ENCODE peak calls at places on chromosomes 4 and X, in five cellular contexts. One of them, this sample, is unnamed. For H3K4me1, the result is how much of the 10 kb centered on the place peaks cover.

GRCh38 chrX:1380672-1381233 is 11.2 kb downstream of the SLC25A6 start:
- DNase-seq in left ventricle myocardium inferior: no peak
- DNase-seq in suprapubic skin: no peak
- DNase-seq in A549: no peak
- DNase-seq in right cardiac atrium: peak
- DNase-seq in this sample: no peak

GRCh38 chr4:181966084-181966483 is 277.1 kb upstream of the TENM3 start:
- DNase-seq in A549: no peak
- DNase-seq in left ventricle myocardium inferior: no peak
- DNase-seq in suprapubic skin: no peak
- DNase-seq in right cardiac atrium: no peak
- DNase-seq in this sample: no peak

GRCh38 chr4:144507309-144508101 is 138.5 kb upstream of the HHIP start:
- DNase-seq in A549: no peak
- DNase-seq in suprapubic skin: no peak
- DNase-seq in right cardiac atrium: no peak
- DNase-seq in left ventricle myocardium inferior: no peak
- DNase-seq in this sample: no peak

GRCh38 chr4:125789018-125789417 is 474.3 kb downstream of the FAT4 start:
- DNase-seq in suprapubic skin: no peak
- DNase-seq in right cardiac atrium: no peak
- DNase-seq in left ventricle myocardium inferior: no peak
- DNase-seq in A549: no peak
- DNase-seq in this sample: no peak

GRCh38 chr4:14196141-14196540 is 568.6 kb upstream of the BOD1L1 start:
- DNase-seq in left ventricle myocardium inferior: peak
- DNase-seq in right cardiac atrium: peak
- DNase-seq in A549: no peak
- DNase-seq in suprapubic skin: no peak
- DNase-seq in this sample: peak

GRCh38 chr4:2482693-2483092 is 13.8 kb downstream of the RNF4 start:
- DNase-seq in right cardiac atrium: peak
- DNase-seq in A549: no peak
- DNase-seq in suprapubic skin: no peak
- DNase-seq in left ventricle myocardium inferior: peak
- DNase-seq in this sample: peak

GRCh38 chr4:8756816-8757215 is 114.8 kb downstream of the HMX1 start:
- DNase-seq in suprapubic skin: peak
- DNase-seq in left ventricle myocardium inferior: no peak
- DNase-seq in A549: no peak
- DNase-seq in right cardiac atrium: no peak
- DNase-seq in this sample: no peak

GRCh38 chr4:1593458-1593857 is 90.7 kb downstream of the FAM53A start:
- DNase-seq in right cardiac atrium: no peak
- DNase-seq in left ventricle myocardium inferior: no peak
- DNase-seq in A549: no peak
- DNase-seq in suprapubic skin: peak
- DNase-seq in this sample: no peak

GRCh38 chr4:170243662-170244288 is 154.0 kb upstream of the AADAT start:
- DNase-seq in A549: no peak
- DNase-seq in left ventricle myocardium inferior: no peak
- DNase-seq in suprapubic skin: no peak
- DNase-seq in right cardiac atrium: no peak
- DNase-seq in this sample: no peak

GRCh38 chrX:140274761-140275525 is 229.9 kb downstream of the SOX3 start:
- DNase-seq in suprapubic skin: no peak
- DNase-seq in A549: no peak
- DNase-seq in left ventricle myocardium inferior: no peak
- DNase-seq in right cardiac atrium: no peak
- DNase-seq in this sample: no peak

GRCh38 chrX:72532371-72532770 is 40.3 kb downstream of the HDAC8 start:
- DNase-seq in suprapubic skin: no peak
- DNase-seq in right cardiac atrium: no peak
- DNase-seq in left ventricle myocardium inferior: no peak
- DNase-seq in A549: no peak
- DNase-seq in this sample: no peak

GRCh38 chrX:51956441-51956840 is 63.0 kb downstream of the MAGED1 start:
- DNase-seq in right cardiac atrium: no peak
- DNase-seq in left ventricle myocardium inferior: no peak
- DNase-seq in suprapubic skin: no peak
- DNase-seq in A549: no peak
- DNase-seq in this sample: no peak

GRCh38 chr4:7193040-7193958 is 961 bp downstream of the SORCS2 start:
- DNase-seq in right cardiac atrium: peak
- DNase-seq in suprapubic skin: peak
- DNase-seq in A549: no peak
- DNase-seq in left ventricle myocardium inferior: no peak
- DNase-seq in this sample: no peak

GRCh38 chrX:153727108-153727931 is 2.7 kb downstream of the ABCD1 start:
- DNase-seq in suprapubic skin: no peak
- DNase-seq in right cardiac atrium: peak
- DNase-seq in left ventricle myocardium inferior: peak
- DNase-seq in A549: no peak
- DNase-seq in this sample: peak

GRCh38 chrX:13652256-13653021 is 502 bp upstream of the TCEANC start:
- DNase-seq in A549: peak
- DNase-seq in left ventricle myocardium inferior: no peak
- DNase-seq in right cardiac atrium: no peak
- DNase-seq in suprapubic skin: no peak
- DNase-seq in this sample: no peak

GRCh38 chrX:19958530-19959486 is 32.1 kb downstream of the BCLAF3 start:
- DNase-seq in right cardiac atrium: no peak
- DNase-seq in left ventricle myocardium inferior: no peak
- DNase-seq in A549: no peak
- DNase-seq in suprapubic skin: no peak
- DNase-seq in this sample: no peak

DNA sequence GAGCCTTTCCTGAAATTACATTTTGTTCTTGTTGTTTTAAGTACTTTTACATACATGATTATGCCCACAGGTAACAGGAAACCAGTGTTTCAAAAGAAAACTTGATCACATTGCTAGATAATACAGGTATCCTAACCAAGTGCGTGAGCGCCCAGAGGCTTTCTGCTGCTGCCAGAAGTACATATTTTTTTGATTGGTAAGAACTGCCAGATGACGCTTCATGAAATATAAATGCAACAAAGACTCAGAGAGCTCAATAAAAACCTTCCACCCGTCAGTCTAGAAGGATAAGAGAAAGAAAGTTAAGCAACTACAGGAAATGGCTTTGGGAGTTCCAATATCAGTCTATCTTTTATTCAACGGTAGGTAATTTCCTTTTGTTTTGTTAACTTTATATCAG is at the start of gene EPGN:
- DNase-seq in A549: no peak
- DNase-seq in left ventricle myocardium inferior: no peak
- DNase-seq in right cardiac atrium: no peak
- DNase-seq in suprapubic skin: no peak
- DNase-seq in this sample: no peak
- H3K4me3 ChIP-seq in A549: no peak
- H3K4me3 ChIP-seq in left ventricle myocardium inferior: no peak
- H3K4me3 ChIP-seq in right cardiac atrium: no peak
- H3K4me3 ChIP-seq in suprapubic skin: no peak
- H3K4me3 ChIP-seq in this sample: no peak

DNA sequence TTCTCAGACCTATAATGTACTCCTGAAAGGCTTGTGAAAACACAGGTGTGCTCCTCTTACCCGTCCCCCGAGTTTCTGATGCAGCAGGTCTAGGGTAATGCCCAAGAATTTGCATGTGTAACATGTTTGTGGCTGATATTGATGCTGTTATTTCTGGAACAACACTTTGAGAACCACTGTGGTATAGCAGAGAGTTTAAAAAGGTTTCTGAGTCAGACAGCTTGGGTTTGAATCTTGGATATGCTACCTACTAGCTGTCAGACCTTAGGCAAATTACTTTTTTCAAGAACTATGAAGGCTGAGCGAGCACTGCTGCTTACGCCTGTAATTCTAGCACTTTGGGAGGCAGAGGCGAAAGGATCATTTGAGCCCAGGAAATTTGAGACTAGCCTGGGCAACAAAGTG is 4.9 kb downstream of the AFF1 start:
- DNase-seq in A549: no peak
- DNase-seq in suprapubic skin: no peak
- DNase-seq in left ventricle myocardium inferior: no peak
- DNase-seq in right cardiac atrium: no peak
- DNase-seq in this sample: no peak
- H3K27ac ChIP-seq in A549: peak
- H3K27ac ChIP-seq in suprapubic skin: peak
- H3K27ac ChIP-seq in left ventricle myocardium inferior: peak
- H3K27ac ChIP-seq in right cardiac atrium: peak
- H3K27ac ChIP-seq in this sample: no peak

DNA sequence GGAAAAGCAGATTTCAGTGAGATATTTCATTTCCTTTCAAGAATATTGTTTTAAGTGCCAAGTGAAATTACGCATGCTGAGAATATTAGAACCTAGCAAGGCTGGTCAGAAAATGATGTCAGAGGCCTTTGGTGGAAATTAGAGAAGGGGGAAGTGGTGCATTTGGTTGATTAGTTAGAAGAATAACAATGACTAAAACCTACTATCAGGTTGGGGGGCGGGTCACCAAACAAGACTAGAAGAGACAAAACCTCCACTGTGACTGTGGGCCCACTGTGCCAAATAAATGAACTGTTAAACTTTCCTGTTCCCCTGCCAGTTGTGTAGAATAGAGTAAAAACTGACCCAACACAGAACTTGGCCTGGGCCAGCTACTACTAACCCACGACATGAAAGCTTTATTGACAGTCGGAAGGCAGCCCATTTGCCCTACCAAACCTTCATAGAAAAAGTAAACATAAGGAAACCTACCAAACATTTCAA is 2.9 kb downstream of the RAPGEF2 start:
- DNase-seq in suprapubic skin: no peak
- DNase-seq in left ventricle myocardium inferior: no peak
- DNase-seq in right cardiac atrium: no peak
- DNase-seq in A549: no peak
- DNase-seq in this sample: no peak
- H3K4me1 ChIP-seq in suprapubic skin: under half
- H3K4me1 ChIP-seq in left ventricle myocardium inferior: half or more
- H3K4me1 ChIP-seq in right cardiac atrium: under half
- H3K4me1 ChIP-seq in A549: under half
- H3K4me1 ChIP-seq in this sample: under half

DNA sequence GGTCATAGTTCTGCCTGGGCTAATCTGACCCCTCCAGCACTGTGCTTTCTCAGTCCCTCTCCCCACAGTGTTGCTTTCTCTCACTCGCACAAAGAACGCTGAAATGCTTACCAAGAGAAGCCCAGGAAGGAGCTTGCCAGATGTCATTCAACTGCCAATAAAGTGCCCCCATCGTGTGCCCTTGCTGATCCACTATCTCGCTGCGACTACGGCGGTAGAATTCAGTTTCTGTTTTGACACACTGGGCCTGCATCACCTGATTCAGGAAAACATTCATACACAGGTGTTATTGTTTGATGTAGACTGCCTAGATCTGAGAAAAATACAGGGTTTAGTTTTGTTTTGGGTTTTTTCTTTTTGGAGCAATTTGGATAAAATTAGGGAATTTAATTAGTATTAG is 121.2 kb downstream of the MANBA start:
- DNase-seq in A549: no peak
- DNase-seq in right cardiac atrium: no peak
- DNase-seq in suprapubic skin: no peak
- DNase-seq in left ventricle myocardium inferior: no peak
- DNase-seq in this sample: no peak
- H3K4me3 ChIP-seq in A549: no peak
- H3K4me3 ChIP-seq in right cardiac atrium: no peak
- H3K4me3 ChIP-seq in suprapubic skin: no peak
- H3K4me3 ChIP-seq in left ventricle myocardium inferior: no peak
- H3K4me3 ChIP-seq in this sample: no peak

DNA sequence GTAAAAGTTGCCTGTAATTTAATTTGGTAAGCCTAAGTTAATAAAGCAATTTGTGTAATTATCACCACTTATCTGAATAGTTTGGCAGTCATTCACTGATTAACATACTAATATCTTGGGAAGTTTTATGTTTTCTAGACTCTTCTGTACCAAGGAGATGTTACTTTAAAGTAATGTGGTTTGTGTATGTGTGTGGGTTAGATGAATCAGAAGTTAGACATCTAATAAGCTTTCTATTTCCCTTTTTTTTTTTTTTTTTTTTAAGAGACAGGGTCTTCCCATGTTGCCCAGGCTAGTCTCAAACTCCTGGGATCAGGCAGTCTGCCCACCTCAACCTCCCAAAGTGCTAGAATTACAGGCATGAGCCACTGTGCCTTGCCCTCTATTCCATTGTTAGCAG is 5.3 kb downstream of the SLAIN2 start:
- DNase-seq in left ventricle myocardium inferior: no peak
- DNase-seq in suprapubic skin: no peak
- DNase-seq in A549: no peak
- DNase-seq in right cardiac atrium: no peak
- DNase-seq in this sample: no peak
- H3K27ac ChIP-seq in left ventricle myocardium inferior: no peak
- H3K27ac ChIP-seq in suprapubic skin: no peak
- H3K27ac ChIP-seq in A549: no peak
- H3K27ac ChIP-seq in right cardiac atrium: no peak
- H3K27ac ChIP-seq in this sample: no peak

DNA sequence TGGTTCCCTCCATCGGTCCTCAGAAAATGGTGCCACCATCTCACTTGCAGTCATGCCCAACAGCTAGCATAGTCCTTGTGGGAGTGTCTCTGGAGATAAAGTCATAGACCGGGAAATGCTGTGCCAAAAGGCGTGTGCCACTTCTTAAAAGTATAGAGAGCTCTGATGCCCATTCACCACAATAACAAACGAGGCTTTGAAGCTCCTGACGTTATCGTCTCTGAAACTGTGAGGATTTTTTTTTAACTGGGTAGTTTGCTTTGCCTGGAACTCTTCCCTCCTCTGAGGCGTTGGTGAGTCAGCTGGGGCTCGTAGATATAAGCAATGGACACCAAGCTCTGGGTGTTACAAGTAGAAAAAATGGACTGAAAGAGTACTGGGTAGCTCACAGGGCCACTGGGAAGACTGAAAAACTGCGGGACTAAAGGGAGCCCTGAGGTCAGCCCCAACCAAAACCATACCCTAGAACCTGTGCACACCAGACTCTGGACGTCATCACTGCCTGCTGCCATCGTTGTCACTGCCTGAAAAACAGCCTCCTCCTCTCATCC is 89.4 kb upstream of the TRIM2 start:
- DNase-seq in right cardiac atrium: no peak
- DNase-seq in left ventricle myocardium inferior: no peak
- DNase-seq in A549: no peak
- DNase-seq in suprapubic skin: no peak
- DNase-seq in this sample: no peak
- H3K4me1 ChIP-seq in right cardiac atrium: under half
- H3K4me1 ChIP-seq in left ventricle myocardium inferior: under half
- H3K4me1 ChIP-seq in A549: under half
- H3K4me1 ChIP-seq in suprapubic skin: under half
- H3K4me1 ChIP-seq in this sample: under half

GRCh38 chr4:48489683-48490011 is 405 bp upstream of the ZAR1 start:
- DNase-seq in left ventricle myocardium inferior: no peak
- DNase-seq in suprapubic skin: no peak
- DNase-seq in right cardiac atrium: no peak
- DNase-seq in A549: no peak
- DNase-seq in this sample: no peak
- H3K4me3 ChIP-seq in left ventricle myocardium inferior: peak
- H3K4me3 ChIP-seq in suprapubic skin: peak
- H3K4me3 ChIP-seq in right cardiac atrium: peak
- H3K4me3 ChIP-seq in A549: no peak
- H3K4me3 ChIP-seq in this sample: no peak

GRCh38 chr4:159307929-159308328 is 205.1 kb downstream of the RAPGEF2 start:
- DNase-seq in A549: no peak
- DNase-seq in right cardiac atrium: no peak
- DNase-seq in left ventricle myocardium inferior: no peak
- DNase-seq in suprapubic skin: no peak
- DNase-seq in this sample: no peak
- H3K27ac ChIP-seq in A549: no peak
- H3K27ac ChIP-seq in right cardiac atrium: no peak
- H3K27ac ChIP-seq in left ventricle myocardium inferior: no peak
- H3K27ac ChIP-seq in suprapubic skin: no peak
- H3K27ac ChIP-seq in this sample: no peak

This sample was measured in adrenal gland.